ENCODE peak calls at places on chromosomes 12 and 14, in five cellular contexts. V is H1, U is GM12878, Y is K562, C is HepG2. T is an unnamed sample.

GRCh38 chr12:125221602-125222001 is 156.4 kb downstream of the AACS start:
- DNase-seq in Y (no peak), U (no peak), C (no peak), V (no peak), T (no peak)

GRCh38 chr14:94110552-94111181 is at the start of gene IFI27:
- DNase-seq in Y (peak; percentile 70), V (no peak), C (no peak), U (no peak), T (no peak)

GRCh38 chr12:22304341-22304740 is 30.2 kb downstream of the ST8SIA1 start:
- DNase-seq in V (no peak), U (no peak), Y (no peak), C (no peak), T (no peak)

GRCh38 chr14:37585971-37586759 is 8.9 kb downstream of the FOXA1 start:
- DNase-seq in C (no peak), V (no peak), Y (no peak), U (no peak), T (no peak)

GRCh38 chr14:55316528-55316927 is 45.3 kb downstream of the FBXO34 start:
- DNase-seq in U (no peak), V (no peak), Y (no peak), C (no peak), T (no peak)

GRCh38 chr12:94172973-94173372 is 24.6 kb downstream of the PLXNC1 start:
- DNase-seq in Y (no peak), V (no peak), U (no peak), C (peak; percentile 94), T (no peak)

GRCh38 chr12:6263931-6264330 is 46.6 kb upstream of the PLEKHG6 start:
- DNase-seq in U (no peak), C (peak; percentile 79), Y (peak; percentile 91), V (no peak), T (no peak)

GRCh38 chr12:89353823-89354629 is 1.7 kb upstream of the DUSP6 start:
- DNase-seq in U (no peak), V (peak; percentile 67), Y (no peak), C (peak; percentile 85), T (peak; percentile 73)

GRCh38 chr14:26026384-26026783 is 571.4 kb downstream of the NOVA1 start:
- DNase-seq in V (no peak), C (no peak), U (no peak), Y (no peak), T (no peak)

GRCh38 chr12:31915442-31915841 is 43.8 kb upstream of the RESF1 start:
- DNase-seq in U (no peak), V (no peak), C (no peak), Y (no peak), T (no peak)

GRCh38 chr14:96582995-96583394 is 80.8 kb downstream of the PAPOLA start:
- DNase-seq in Y (no peak), U (no peak), C (no peak), V (no peak), T (no peak)

GRCh38 chr12:127515941-127516340 is 751.0 kb upstream of the TMEM132C start:
- DNase-seq in Y (no peak), U (no peak), C (no peak), V (no peak), T (no peak)

GRCh38 chr14:28542040-28542439 is 224.5 kb upstream of the FOXG1 start:
- DNase-seq in C (no peak), U (no peak), Y (no peak), V (no peak), T (no peak)

GRCh38 chr14:106518054-106518943 is 991.9 kb downstream of the TMEM121 start:
- DNase-seq in C (no peak), Y (peak; percentile 37), U (no peak), V (no peak), T (no peak)

DNA sequence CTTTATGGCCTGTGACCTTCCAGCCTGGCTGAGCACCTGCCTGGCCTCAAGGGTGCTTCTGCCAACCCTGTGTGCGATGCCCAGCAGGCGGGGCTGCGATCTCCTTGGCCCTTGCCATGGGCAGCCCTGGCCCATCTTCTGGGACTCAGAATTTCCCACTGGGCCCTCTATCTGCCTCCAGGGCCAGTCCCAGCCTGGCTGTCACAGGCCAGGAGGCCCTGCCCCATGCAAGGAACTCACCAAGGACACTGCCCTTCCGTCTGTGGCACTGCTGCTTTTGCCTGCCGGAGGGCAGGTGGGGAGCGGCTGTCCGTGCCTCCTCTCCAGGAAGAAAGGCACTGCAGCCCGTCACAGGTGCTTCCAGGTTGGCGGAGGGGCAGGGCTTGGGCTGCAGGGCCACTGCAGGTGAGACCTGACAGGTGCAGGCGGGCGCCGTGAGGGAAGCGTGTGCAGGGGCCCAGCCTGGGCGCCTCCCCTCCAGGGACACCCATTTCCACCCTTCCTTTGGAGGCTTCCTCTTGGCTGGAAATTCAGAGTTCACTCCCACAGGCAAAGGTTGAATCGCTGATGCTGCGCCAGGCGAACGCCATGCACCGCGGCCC is 177.8 kb downstream of the KIF26A start:
- DNase-seq in V (no peak), U (no peak), Y (no peak), C (no peak), T (no peak)
- TF ChIP-seq ATF3 in V (no peak), U (no peak), Y (no peak), C (no peak), T (no peak)

GRCh38 chr12:56337753-56338221 is 897 bp upstream of the IL23A start:
- DNase-seq in V (no peak), U (no peak), Y (no peak), C (no peak), T (no peak)

GRCh38 chr12:56336361-56337167 is 2.1 kb upstream of the IL23A start:
- DNase-seq in Y (peak; percentile 92), V (no peak), U (peak; percentile 35), C (no peak), T (no peak)

GRCh38 chr12:56334490-56334793 is 642 bp upstream of the PAN2 start:
- DNase-seq in Y (no peak), C (no peak), V (no peak), U (no peak), T (no peak)

GRCh38 chr12:56333679-56334489 is at the start of gene PAN2:
- DNase-seq in U (peak; percentile 89), Y (peak; percentile 99), C (peak; percentile 96), V (peak; percentile 67), T (peak; percentile 98)

DNA sequence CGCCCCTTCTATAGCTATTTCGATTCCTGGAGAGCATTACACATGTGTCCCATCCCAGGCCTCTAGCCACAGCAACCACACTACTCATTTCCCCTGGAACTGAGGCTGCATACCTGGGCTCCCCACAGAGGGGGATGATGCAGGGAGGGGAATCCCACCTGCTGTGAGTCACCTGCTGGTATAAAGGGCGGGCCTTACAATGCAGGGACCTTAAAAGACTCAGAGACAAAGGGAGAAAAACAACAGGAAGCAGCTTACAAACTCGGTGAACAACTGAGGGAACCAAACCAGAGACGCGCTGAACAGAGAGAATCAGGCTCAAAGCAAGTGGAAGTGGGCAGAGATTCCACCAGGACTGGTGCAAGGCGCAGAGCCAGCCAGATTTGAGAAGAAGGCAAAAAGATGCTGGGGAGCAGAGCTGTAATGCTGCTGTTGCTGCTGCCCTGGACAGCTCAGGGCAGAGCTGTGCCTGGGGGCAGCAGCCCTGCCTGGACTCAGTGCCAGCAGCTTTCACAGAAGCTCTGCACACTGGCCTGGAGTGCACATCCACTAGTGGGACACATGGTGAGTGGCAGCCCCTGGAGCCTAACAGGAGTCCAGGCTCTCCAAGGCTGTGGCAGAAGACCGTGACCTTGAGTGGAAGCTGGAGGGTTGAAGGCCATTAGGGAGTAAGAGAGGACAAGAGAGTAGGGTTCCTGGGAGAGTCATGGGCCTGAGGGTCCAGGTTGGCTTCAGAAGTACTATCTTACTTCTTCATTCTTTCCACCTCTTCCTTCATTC is at the start of gene IL23A:
- DNase-seq in Y (no peak), C (no peak), V (peak; percentile 63), U (peak; percentile 61), T (no peak)
- H3K4me3 ChIP-seq in Y (no peak within 1 kb of the TSS), C (no peak within 1 kb of the TSS), V (no peak within 1 kb of the TSS), U (peak within 1 kb of the TSS; percentile 40), T (no peak within 1 kb of the TSS)

GRCh38 chr12:48003226-48004038 is 844 bp downstream of the COL2A1 start:
- DNase-seq in Y (peak; percentile 11), C (no peak), U (no peak), V (no peak), T (no peak)

GRCh38 chr12:48004941-48005749 is 869 bp upstream of the COL2A1 start:
- DNase-seq in U (no peak), Y (no peak), C (no peak), V (no peak), T (no peak)

GRCh38 chr12:48005750-48006021 is 1.4 kb upstream of the COL2A1 start:
- DNase-seq in V (no peak), Y (no peak), U (no peak), C (no peak), T (no peak)

GRCh38 chr12:48002773-48003218 is 1.5 kb downstream of the COL2A1 start:
- DNase-seq in Y (no peak), C (no peak), V (no peak), U (no peak), T (no peak)

GRCh38 chr12:48004039-48004940 is at the start of gene COL2A1:
- DNase-seq in C (no peak), V (no peak), Y (no peak), U (no peak), T (no peak)
- TF ChIP-seq ZNF274 in C (no peak), V (no peak), Y (no peak), U (no peak), T (no peak)

GRCh38 chr14:98926802-98927201 is 345.2 kb downstream of the BCL11B start:
- DNase-seq in Y (no peak), U (no peak), C (no peak), V (no peak), T (no peak)
- TF ChIP-seq ATF3 in Y (no peak), U (no peak), C (no peak), V (no peak), T (no peak)

DNA sequence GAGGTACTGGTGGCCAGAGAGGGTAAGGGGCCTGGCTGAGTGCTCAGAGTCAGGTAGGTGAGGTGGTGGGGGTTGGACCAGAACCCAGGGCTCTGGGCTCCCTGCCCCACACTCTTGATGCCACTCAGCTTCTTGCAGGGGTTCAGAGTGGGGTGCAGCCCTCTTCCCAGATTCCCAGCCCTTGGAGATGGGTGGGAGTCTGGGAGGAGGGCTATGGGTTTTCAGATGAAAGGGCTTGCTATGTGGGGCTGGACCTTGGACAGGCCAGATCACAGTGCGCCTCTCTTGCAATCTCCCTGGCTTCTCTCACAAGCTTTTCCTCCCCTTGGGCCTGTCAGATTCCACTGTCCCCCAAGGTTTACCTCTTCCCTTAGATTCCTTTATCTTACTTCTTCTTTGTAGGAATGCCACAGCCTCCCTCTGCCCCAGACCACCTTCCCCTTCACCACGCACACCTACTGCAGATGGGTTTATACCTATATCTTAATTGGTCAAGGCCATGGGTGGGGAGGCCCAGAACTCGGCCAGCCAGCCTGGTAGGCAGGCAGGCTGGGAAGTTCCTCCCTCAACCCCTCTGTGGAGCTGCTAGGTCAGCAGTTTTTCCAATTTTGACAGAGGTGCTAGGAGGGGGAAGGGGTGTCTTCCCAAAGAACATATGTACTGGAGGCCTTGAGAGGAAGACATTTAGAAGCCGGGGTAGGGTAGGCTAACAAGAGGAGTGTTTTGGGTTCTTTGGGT is 1.3 kb downstream of the NYNRIN start:
- DNase-seq in V (no peak), U (no peak), C (no peak), Y (no peak), T (no peak)
- H3K4me3 ChIP-seq in V (peak overlapping the region; percentile 68), U (no peak overlapping the region), C (peak overlapping the region; percentile 74), Y (no peak overlapping the region), T (no peak overlapping the region)